ENCODE peak calls at places on chromosomes 12 and 14, in four cellular contexts. G, L, Q and C are unnamed samples.
A peak's percentile ranks its signal among the peaks of the same experiment; 100 is the strongest.

GRCh38 chr12:105262461-105263184 is 26.6 kb upstream of the APPL2 start:
- DNase-seq in G (no peak), Q (no peak), L (no peak), C (no peak)

GRCh38 chr12:71947645-71948105 is 9.0 kb downstream of the TPH2 start:
- DNase-seq in G (peak; percentile 67), Q (peak; percentile 45), L (no peak), C (no peak)

GRCh38 chr12:124157416-124157815 is 137.5 kb upstream of the RFLNA start:
- DNase-seq in Q (no peak), L (no peak), G (no peak), C (no peak)

GRCh38 chr12:88993655-88994054 is 358.6 kb downstream of the DUSP6 start:
- DNase-seq in L (no peak), G (peak; percentile 80), Q (peak; percentile 31), C (peak; percentile 17)

GRCh38 chr12:12759234-12759915 is 26.1 kb upstream of the APOLD1 start:
- DNase-seq in G (no peak), Q (no peak), L (no peak), C (no peak)

GRCh38 chr14:34374998-34375740 is 86.9 kb downstream of the SPTSSA start:
- DNase-seq in Q (no peak), L (no peak), G (peak; percentile 68), C (no peak)

GRCh38 chr14:20905661-20906060 is 14.5 kb downstream of the RNASE3 start:
- DNase-seq in G (no peak), L (no peak), Q (no peak), C (no peak)

GRCh38 chr14:71932229-71932951 is at the start of gene RGS6:
- DNase-seq in G (no peak), L (no peak), Q (no peak), C (peak; percentile 80)

GRCh38 chr12:82359115-82359478 is 768 bp downstream of the METTL25 start:
- DNase-seq in Q (no peak), G (no peak), L (no peak), C (peak; percentile 25)

GRCh38 chr12:60834372-60834771 is 1238.5 kb downstream of the SLC16A7 start:
- DNase-seq in L (no peak), Q (no peak), G (no peak), C (no peak)

GRCh38 chr12:51345681-51346080 is 798 bp downstream of the CELA1 start:
- DNase-seq in L (no peak), G (peak; percentile 14), Q (no peak), C (no peak)

GRCh38 chr14:75059642-75060041 is 4.2 kb downstream of the ACYP1 start:
- DNase-seq in L (no peak), Q (peak; percentile 62), G (no peak), C (no peak)

GRCh38 chr14:59356298-59356697 is 108.9 kb downstream of the GPR135 start:
- DNase-seq in L (no peak), G (no peak), Q (no peak), C (no peak)

GRCh38 chr14:55671641-55672040 is 91.6 kb downstream of the KTN1 start:
- DNase-seq in L (no peak), G (no peak), Q (no peak), C (no peak)

GRCh38 chr12:52141306-52141705 is 50.5 kb downstream of the KRT80 start:
- DNase-seq in G (no peak), Q (no peak), L (no peak), C (no peak)

GRCh38 chr14:56310643-56311042 is 192.4 kb downstream of the PELI2 start:
- DNase-seq in Q (peak; percentile 16), G (no peak), L (no peak), C (no peak)

GRCh38 chr12:64730585-64730964 is 28.6 kb downstream of the GNS start:
- DNase-seq in G (no peak), Q (no peak), L (no peak), C (no peak)

GRCh38 chr12:112978163-112979081 is at the start of gene OAS2:
- DNase-seq in G (peak; percentile 76), Q (peak; percentile 50), L (peak; percentile 51), C (peak; percentile 86)

GRCh38 chr12:2075558-2076195 is 22.9 kb downstream of the CACNA1C start:
- DNase-seq in G (no peak), L (no peak), Q (no peak), C (no peak)

GRCh38 chr14:99717682-99718013 is 33.5 kb downstream of the CYP46A1 start:
- DNase-seq in L (no peak), Q (no peak), G (no peak), C (no peak)

GRCh38 chr12:68977335-68977734 is 44.4 kb upstream of the CPM start:
- DNase-seq in L (no peak), G (no peak), Q (no peak), C (no peak)

GRCh38 chr14:103736546-103737431 is 21.2 kb downstream of the ZFYVE21 start:
- DNase-seq in L (no peak), G (no peak), Q (no peak), C (no peak)

GRCh38 chr14:91298576-91298975 is 54.1 kb upstream of the GPR68 start:
- DNase-seq in Q (no peak), G (no peak), L (no peak), C (no peak)

GRCh38 chr14:102201369-102201748 is 61.7 kb downstream of the WDR20 start:
- DNase-seq in L (no peak), G (no peak), Q (no peak), C (no peak)

GRCh38 chr12:18723752-18724151 is 14.1 kb downstream of the PLCZ1 start:
- DNase-seq in G (peak; percentile 83), Q (no peak), L (no peak), C (no peak)

GRCh38 chr14:89198544-89199329 is 218.3 kb downstream of the FOXN3 start:
- DNase-seq in Q (no peak), G (peak; percentile 37), L (no peak), C (no peak)

GRCh38 chr12:20101046-20101445 is 267.3 kb upstream of the PDE3A start:
- DNase-seq in L (no peak), G (no peak), Q (no peak), C (no peak)

GRCh38 chr12:93886533-93887511 is 209.6 kb downstream of the CRADD start:
- DNase-seq in G (peak; percentile 80), L (no peak), Q (peak; percentile 94), C (no peak)

GRCh38 chr12:98893601-98894411 is 248.7 kb downstream of the APAF1 start:
- DNase-seq in L (no peak), Q (no peak), G (no peak), C (no peak)

GRCh38 chr12:65823481-65824313 is 586 bp upstream of the HMGA2 start:
- DNase-seq in L (no peak), Q (no peak), G (peak; percentile 67), C (peak; percentile 45)

GRCh38 chr12:116853507-116853906 is 27.7 kb downstream of the HRK start:
- DNase-seq in Q (no peak), G (no peak), L (no peak), C (no peak)

GRCh38 chr12:113231275-113232231 is 10.3 kb downstream of the TPCN1 start:
- DNase-seq in G (no peak), Q (no peak), L (no peak), C (no peak)

GRCh38 chr12:12182926-12183325 is 83.9 kb downstream of the LRP6 start:
- DNase-seq in L (no peak), Q (no peak), G (peak; percentile 57), C (no peak)

GRCh38 chr12:96247567-96247962 is 53.4 kb downstream of the ELK3 start:
- DNase-seq in L (no peak), G (peak; percentile 82), Q (no peak), C (no peak)

GRCh38 chr12:71621938-71622337 is 41.7 kb downstream of the ZFC3H1 start:
- DNase-seq in G (no peak), L (no peak), Q (no peak), C (no peak)

GRCh38 chr12:65779091-65779642 is 45.1 kb upstream of the HMGA2 start:
- DNase-seq in G (peak; percentile 51), L (no peak), Q (no peak), C (no peak)

DNA sequence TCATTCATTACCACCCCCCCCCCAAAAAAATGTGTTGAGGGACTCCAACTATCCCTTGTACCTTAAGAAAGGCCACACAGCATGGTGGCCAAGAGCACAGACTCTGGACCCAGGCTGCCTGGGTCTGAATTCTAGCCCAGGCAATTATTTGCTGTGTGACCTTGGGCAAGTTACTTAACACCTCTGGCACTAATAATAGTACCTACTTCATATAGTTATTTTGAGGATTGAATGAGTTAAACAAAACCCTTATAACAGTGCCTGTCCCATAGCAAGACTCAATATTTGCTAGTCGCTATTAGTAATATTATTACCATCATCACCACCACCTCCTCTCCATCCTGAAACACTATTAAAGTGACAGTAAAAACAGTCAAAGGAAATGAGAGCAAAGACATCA is 37.2 kb downstream of the NT5DC3 start:
- DNase-seq in G (no peak), Q (no peak), L (no peak), C (no peak)
- TF ChIP-seq CTCF in G (no peak), Q (no peak), L (no peak), C (no peak)

GRCh38 chr14:43540948-43541347 is 966.1 kb downstream of the FSCB start:
- DNase-seq in G (no peak), Q (no peak), L (no peak), C (no peak)
- TF ChIP-seq CTCF in G (no peak), Q (no peak), L (no peak), C (no peak)

DNA sequence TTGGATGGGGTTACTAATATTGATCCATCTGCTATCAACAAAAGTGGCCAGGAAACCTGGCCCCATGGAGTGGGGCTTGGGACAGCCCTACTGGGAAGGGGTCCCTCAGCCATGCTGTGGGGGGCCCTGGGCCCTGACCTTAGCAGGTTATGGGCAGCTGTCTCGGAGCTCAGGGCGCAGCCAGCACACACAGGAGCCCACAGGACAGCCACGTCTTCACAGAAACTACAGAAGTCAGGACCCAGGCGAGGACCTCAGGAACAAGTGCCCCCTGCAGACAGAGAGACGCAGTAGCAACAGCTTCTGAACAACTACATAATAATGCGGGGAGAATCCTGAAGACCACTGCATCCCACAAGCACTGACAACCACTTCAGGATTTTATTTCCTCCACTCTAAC is 11.9 kb upstream of the FKBP11 start:
- DNase-seq in Q (no peak), L (no peak), G (no peak), C (no peak)
- TF ChIP-seq CTCF in Q (peak; percentile 27), L (no peak), G (no peak), C (no peak)

DNA sequence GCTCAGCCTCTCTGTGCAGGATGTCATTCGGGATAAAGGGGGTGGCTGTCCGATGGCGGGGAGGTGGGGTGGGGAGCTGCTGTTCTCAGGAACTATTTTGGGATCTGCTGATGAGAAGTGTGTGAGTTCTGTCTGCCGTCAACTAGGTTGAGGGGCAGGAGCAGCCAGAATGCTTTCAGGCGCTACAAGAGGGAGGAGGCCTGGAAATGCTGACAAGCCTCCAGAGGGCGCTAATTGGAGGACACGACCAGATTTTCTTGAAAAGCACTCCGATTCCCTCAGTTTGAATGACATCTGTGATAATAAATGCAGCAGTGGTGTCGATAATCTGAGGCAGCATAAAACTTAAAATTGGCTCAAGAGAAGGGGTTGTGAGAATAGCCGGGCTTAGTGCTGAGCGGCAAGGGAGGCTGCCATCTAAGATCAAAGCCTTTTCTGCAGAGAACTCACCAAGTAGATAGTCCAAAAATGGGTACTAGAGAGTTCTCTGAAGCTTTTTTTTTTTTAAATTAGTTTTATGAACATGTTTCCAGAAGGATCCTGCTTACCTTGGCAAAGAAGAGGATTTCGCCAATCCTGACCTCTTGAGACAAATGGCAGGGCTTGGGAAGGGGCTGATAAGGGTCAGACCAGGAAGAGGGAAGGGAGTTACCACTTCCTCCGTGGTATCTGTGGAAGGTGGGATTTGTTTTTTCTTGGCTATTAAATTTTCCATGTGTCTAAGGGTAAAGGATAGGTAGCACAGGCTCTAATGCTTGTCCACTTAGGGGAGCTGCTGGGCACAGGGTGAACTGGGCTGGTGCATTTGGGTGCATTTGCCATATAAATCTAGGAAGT is 94.4 kb downstream of the CRACR2A start:
- DNase-seq in L (no peak), G (peak; percentile 47), Q (no peak), C (peak; percentile 39)
- TF ChIP-seq CTCF in L (peak; percentile 38), G (peak; percentile 57), Q (peak; percentile 45), C (peak; percentile 66)